ENCODE peak calls at places on chromosomes 12 and 14, in six cellular contexts. H is GM12878, G is A549, X is endothelial cell of umbilical vein, A is K562, Z is HepG2. V is an unnamed sample.

GRCh38 chr14:64997108-64997794 is 10.6 kb downstream of the FNTB start:
- DNase-seq in H (no peak), G (no peak), X (no peak), A (no peak), Z (no peak), V (peak)

GRCh38 chr14:21098134-21098891 is at the start of gene ZNF219:
- DNase-seq in H (no peak), G (peak), X (peak), A (peak), Z (peak), V (peak)

GRCh38 chr14:22972313-22972930 is 9.9 kb downstream of the AJUBA start:
- DNase-seq in H (no peak), G (no peak), X (no peak), A (no peak), Z (no peak), V (no peak)

GRCh38 chr14:104510794-104511611 is 68.6 kb upstream of the C14orf180 start:
- DNase-seq in H (no peak), G (no peak), X (no peak), A (no peak), Z (no peak), V (no peak)

GRCh38 chr14:63707216-63707615 is 20.6 kb downstream of the SGPP1 start:
- DNase-seq in H (no peak), G (no peak), X (no peak), A (no peak), Z (no peak), V (no peak)

GRCh38 chr12:87687362-87687761 is 341.8 kb downstream of the C12orf50 start:
- DNase-seq in H (no peak), G (peak), X (peak), A (no peak), Z (no peak), V (no peak)

GRCh38 chr12:106883421-106883820 is 72.3 kb upstream of the TMEM263 start:
- DNase-seq in H (no peak), G (no peak), X (no peak), A (no peak), Z (no peak), V (no peak)

GRCh38 chr12:91189526-91189925 is 6.9 kb upstream of the DCN start:
- DNase-seq in H (no peak), G (no peak), X (no peak), A (no peak), Z (no peak), V (no peak)

GRCh38 chr14:77342726-77343397 is 22.0 kb downstream of the GSTZ1 start:
- DNase-seq in H (no peak), G (no peak), X (no peak), A (peak), Z (no peak), V (no peak)

GRCh38 chr12:39671898-39672875 is 52.6 kb upstream of the ABCD2 start:
- DNase-seq in H (no peak), G (no peak), X (no peak), A (no peak), Z (no peak), V (no peak)

GRCh38 chr12:52636189-52636588 is 15.8 kb downstream of the KRT2 start:
- DNase-seq in H (no peak), G (no peak), X (no peak), A (no peak), Z (no peak), V (no peak)

GRCh38 chr14:24398943-24399801 is at the start of gene NYNRIN:
- DNase-seq in H (no peak), G (no peak), X (peak), A (peak), Z (no peak), V (peak)

GRCh38 chr14:73468808-73469386 is 10.6 kb upstream of the NUMB start:
- DNase-seq in H (no peak), G (no peak), X (no peak), A (no peak), Z (no peak), V (no peak)

GRCh38 chr12:121453629-121454028 is 53.7 kb downstream of the RNF34 start:
- DNase-seq in H (no peak), G (no peak), X (no peak), A (no peak), Z (no peak), V (no peak)

GRCh38 chr14:56874375-56874774 is 64.1 kb upstream of the OTX2 start:
- DNase-seq in H (no peak), G (peak), X (peak), A (peak), Z (peak), V (peak)
- TF ChIP-seq MYC in H (no peak), G (no peak), X (no peak), A (no peak), Z (no peak), V (no peak)

DNA sequence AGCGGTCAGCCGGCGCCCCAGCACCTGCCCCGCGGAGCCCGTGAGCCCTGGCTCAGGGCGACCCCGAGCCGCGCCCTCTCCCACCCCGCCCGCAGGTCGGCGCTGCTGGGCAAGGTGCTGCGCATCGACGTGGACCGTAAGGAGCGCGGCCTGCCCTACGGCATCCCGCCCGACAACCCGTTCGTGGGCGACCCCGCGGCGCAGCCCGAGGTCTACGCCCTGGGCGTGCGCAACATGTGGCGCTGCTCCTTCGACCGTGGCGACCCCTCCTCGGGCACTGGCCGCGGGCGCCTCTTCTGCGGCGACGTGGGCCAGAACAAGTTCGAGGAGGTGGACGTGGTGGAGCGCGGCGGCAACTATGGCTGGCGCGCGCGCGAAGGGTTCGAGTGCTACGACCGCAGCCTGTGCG is 14.4 kb downstream of the HHIPL1 start:
- DNase-seq in H (no peak), G (no peak), X (no peak), A (no peak), Z (no peak), V (no peak)
- TF ChIP-seq CTCF in H (no peak), G (no peak), X (peak), A (no peak), Z (no peak), V (no peak)

GRCh38 chr14:102729268-102729667 is 48.0 kb upstream of the TRAF3 start:
- DNase-seq in H (no peak), G (no peak), X (no peak), A (no peak), Z (no peak), V (no peak)

GRCh38 chr14:102729825-102730224 is 47.4 kb upstream of the TRAF3 start:
- DNase-seq in H (no peak), G (no peak), X (no peak), A (no peak), Z (no peak), V (no peak)

GRCh38 chr14:102727336-102728095 is 49.7 kb upstream of the TRAF3 start:
- DNase-seq in H (no peak), G (no peak), X (no peak), A (no peak), Z (no peak), V (no peak)

GRCh38 chr14:102726191-102726949 is 50.9 kb upstream of the TRAF3 start:
- DNase-seq in H (no peak), G (no peak), X (no peak), A (no peak), Z (peak), V (no peak)

GRCh38 chr14:102728509-102728908 is 48.7 kb upstream of the TRAF3 start:
- DNase-seq in H (no peak), G (no peak), X (no peak), A (no peak), Z (no peak), V (no peak)
- TF ChIP-seq MYC in H (no peak), G (no peak), X (no peak), A (no peak), Z (no peak), V (no peak)

GRCh38 chr12:112194601-112195247 is 69.4 kb downstream of the TRAFD1 start:
- DNase-seq in H (no peak), G (no peak), X (no peak), A (no peak), Z (no peak), V (no peak)
- TF ChIP-seq CTCF in H (no peak), G (no peak), X (no peak), A (no peak), Z (no peak), V (no peak)

GRCh38 chr12:82625523-82625922 is 61.2 kb upstream of the TMTC2 start:
- DNase-seq in H (no peak), G (no peak), X (no peak), A (no peak), Z (no peak), V (no peak)

DNA sequence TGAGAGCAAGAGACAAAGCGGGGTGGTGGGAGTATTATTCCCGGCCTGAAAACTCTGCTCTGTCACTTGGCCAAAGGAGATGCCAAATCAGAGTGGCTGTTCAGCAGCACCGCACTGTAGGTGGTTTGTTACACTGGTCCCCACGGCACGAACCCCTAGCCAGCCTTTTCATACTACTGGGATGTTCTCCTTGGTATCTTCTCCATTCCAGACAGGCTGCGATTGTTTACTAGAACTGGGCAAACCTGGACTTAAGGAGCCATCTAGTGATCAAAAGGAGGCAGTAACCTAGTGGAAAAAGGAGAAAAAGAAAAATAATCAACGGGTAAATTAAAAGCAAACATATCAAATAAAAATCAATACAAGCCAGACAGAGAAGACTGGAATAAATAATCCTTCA is 58.9 kb upstream of the TMTC2 start:
- DNase-seq in H (no peak), G (peak), X (peak), A (no peak), Z (peak), V (peak)
- TF ChIP-seq MYC in H (no peak), G (no peak), X (no peak), A (no peak), Z (no peak), V (no peak)

GRCh38 chr14:91158091-91158790 is 44.4 kb downstream of the DGLUCY start:
- DNase-seq in H (no peak), G (no peak), X (no peak), A (no peak), Z (no peak), V (no peak)

GRCh38 chr14:91153360-91153759 is 39.5 kb downstream of the DGLUCY start:
- DNase-seq in H (no peak), G (no peak), X (no peak), A (no peak), Z (no peak), V (no peak)

GRCh38 chr14:91154851-91155625 is 41.2 kb downstream of the DGLUCY start:
- DNase-seq in H (no peak), G (peak), X (peak), A (peak), Z (no peak), V (peak)

GRCh38 chr14:91152499-91152898 is 38.6 kb downstream of the DGLUCY start:
- DNase-seq in H (no peak), G (no peak), X (no peak), A (no peak), Z (no peak), V (peak)

DNA sequence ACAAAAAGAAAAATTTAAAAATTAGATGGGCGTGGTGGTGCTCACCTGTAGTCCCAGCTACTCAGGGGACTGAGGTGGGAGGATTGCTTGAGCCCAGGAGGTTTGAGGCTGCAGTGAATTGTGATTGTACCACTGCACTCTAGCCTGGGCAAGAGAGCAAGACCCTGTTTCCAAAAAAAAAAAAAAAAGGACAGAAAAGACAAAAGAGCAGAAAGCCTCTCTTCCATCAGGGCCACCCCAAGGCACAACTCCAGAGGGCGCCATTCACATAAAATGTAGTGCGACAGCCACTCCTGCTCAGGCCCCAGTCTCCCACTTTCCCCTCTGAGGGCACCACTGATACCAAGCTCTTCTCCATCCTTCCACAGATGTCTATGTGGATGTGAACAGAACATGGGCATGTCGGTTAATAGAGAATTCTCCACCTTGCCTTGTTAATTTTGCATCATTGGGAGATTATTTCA is 41.8 kb downstream of the DGLUCY start:
- DNase-seq in H (no peak), G (no peak), X (no peak), A (no peak), Z (no peak), V (no peak)
- TF ChIP-seq CTCF in H (no peak), G (no peak), X (no peak), A (no peak), Z (no peak), V (no peak)

DNA sequence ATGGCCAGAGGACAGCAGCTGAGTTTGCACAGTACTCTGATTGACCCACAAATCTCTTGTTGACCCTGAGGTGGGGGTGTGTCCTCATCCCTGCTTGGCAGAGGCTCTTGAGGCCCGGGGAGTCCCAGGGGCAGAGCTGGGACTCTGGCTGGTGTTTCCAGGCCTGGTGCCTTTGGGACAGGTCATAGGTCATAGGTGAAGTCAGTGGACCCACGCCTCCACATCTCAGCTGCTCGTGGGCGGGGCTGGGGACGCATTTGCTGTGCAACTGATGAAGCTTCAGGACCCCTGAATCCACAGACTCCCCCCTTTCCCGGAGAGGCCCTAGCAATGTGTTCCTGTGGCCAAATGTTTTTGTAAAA is 404 bp upstream of the CACNA2D4 start:
- DNase-seq in H (no peak), G (no peak), X (no peak), A (no peak), Z (no peak), V (no peak)
- TF ChIP-seq MYC in H (no peak), G (no peak), X (no peak), A (no peak), Z (no peak), V (no peak)

GRCh38 chr14:68144051-68144681 is 324.6 kb downstream of the RAD51B start:
- DNase-seq in H (no peak), G (peak), X (peak), A (peak), Z (peak), V (no peak)
- TF ChIP-seq CTCF in H (no peak), G (no peak), X (no peak), A (no peak), Z (no peak), V (no peak)

DNA sequence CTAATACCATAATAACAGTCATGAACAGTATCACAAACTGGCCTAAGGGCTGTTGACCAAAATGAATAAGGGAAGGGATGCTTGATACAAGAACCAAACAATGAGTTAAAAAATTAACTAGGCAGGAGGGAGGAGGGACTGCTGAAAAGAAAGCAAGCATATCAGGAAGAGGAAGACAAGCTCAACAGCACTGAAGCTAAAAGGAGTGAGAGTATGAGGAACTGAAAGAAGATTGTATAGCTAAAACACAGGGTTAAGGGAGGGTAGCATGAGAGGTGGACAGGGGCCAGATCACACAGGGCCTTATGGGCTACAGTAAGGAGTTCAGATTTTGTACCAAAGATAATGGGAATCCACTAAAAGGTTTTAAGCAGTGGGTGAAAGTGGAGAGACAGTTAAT is 34.1 kb downstream of the ITGA7 start:
- DNase-seq in H (peak), G (no peak), X (no peak), A (no peak), Z (no peak), V (peak)
- TF ChIP-seq MYC in H (no peak), G (no peak), X (no peak), A (no peak), Z (no peak), V (no peak)

V was measured in NB4.